ENCODE peak calls at places on chromosomes 3 and 15, in ten cellular contexts. One of them, this sample, is unnamed.

GRCh38 chr3:193767353-193768068 is 174.5 kb downstream of the OPA1 start:
- DNase-seq in AG09309: no peak
- DNase-seq in choroid plexus epithelial cell: no peak
- DNase-seq in HepG2: no peak
- DNase-seq in cardiac muscle cell: no peak
- DNase-seq in pancreas: no peak
- DNase-seq in GM10248: no peak
- DNase-seq in AG10803: no peak
- DNase-seq in foreskin fibroblast: no peak
- DNase-seq in IMR-90: no peak
- DNase-seq in this sample: no peak

GRCh38 chr3:100518983-100519382 is 26.6 kb downstream of the TMEM45A start:
- DNase-seq in AG10803: peak
- DNase-seq in foreskin fibroblast: no peak
- DNase-seq in IMR-90: peak
- DNase-seq in AG09309: no peak
- DNase-seq in choroid plexus epithelial cell: peak
- DNase-seq in cardiac muscle cell: no peak
- DNase-seq in HepG2: no peak
- DNase-seq in pancreas: no peak
- DNase-seq in GM10248: no peak
- DNase-seq in this sample: peak

GRCh38 chr3:46935168-46935858 is 41.2 kb downstream of the CCDC12 start:
- DNase-seq in IMR-90: peak
- DNase-seq in cardiac muscle cell: peak
- DNase-seq in AG09309: peak
- DNase-seq in foreskin fibroblast: peak
- DNase-seq in GM10248: no peak
- DNase-seq in pancreas: peak
- DNase-seq in AG10803: peak
- DNase-seq in HepG2: peak
- DNase-seq in choroid plexus epithelial cell: peak
- DNase-seq in this sample: peak

GRCh38 chr3:191385101-191385500 is 54.8 kb upstream of the UTS2B start:
- DNase-seq in cardiac muscle cell: no peak
- DNase-seq in foreskin fibroblast: no peak
- DNase-seq in choroid plexus epithelial cell: no peak
- DNase-seq in IMR-90: no peak
- DNase-seq in HepG2: no peak
- DNase-seq in AG10803: peak
- DNase-seq in pancreas: no peak
- DNase-seq in AG09309: no peak
- DNase-seq in GM10248: no peak
- DNase-seq in this sample: no peak

GRCh38 chr3:61877359-61877770 is 316.0 kb downstream of the PTPRG start:
- DNase-seq in cardiac muscle cell: no peak
- DNase-seq in HepG2: peak
- DNase-seq in foreskin fibroblast: no peak
- DNase-seq in GM10248: peak
- DNase-seq in choroid plexus epithelial cell: peak
- DNase-seq in pancreas: no peak
- DNase-seq in IMR-90: no peak
- DNase-seq in AG10803: peak
- DNase-seq in AG09309: peak
- DNase-seq in this sample: peak

GRCh38 chr3:116440196-116440595 is 5.1 kb downstream of the LSAMP start:
- DNase-seq in foreskin fibroblast: peak
- DNase-seq in GM10248: no peak
- DNase-seq in HepG2: no peak
- DNase-seq in IMR-90: peak
- DNase-seq in AG10803: peak
- DNase-seq in pancreas: no peak
- DNase-seq in cardiac muscle cell: no peak
- DNase-seq in AG09309: no peak
- DNase-seq in choroid plexus epithelial cell: peak
- DNase-seq in this sample: peak

GRCh38 chr3:192194081-192194480 is 533.3 kb downstream of the FGF12 start:
- DNase-seq in choroid plexus epithelial cell: no peak
- DNase-seq in AG10803: no peak
- DNase-seq in IMR-90: no peak
- DNase-seq in HepG2: no peak
- DNase-seq in cardiac muscle cell: no peak
- DNase-seq in pancreas: no peak
- DNase-seq in GM10248: no peak
- DNase-seq in foreskin fibroblast: no peak
- DNase-seq in AG09309: no peak
- DNase-seq in this sample: no peak

GRCh38 chr15:31456329-31457060 is 129.9 kb downstream of the KLF13 start:
- DNase-seq in cardiac muscle cell: no peak
- DNase-seq in IMR-90: no peak
- DNase-seq in pancreas: no peak
- DNase-seq in choroid plexus epithelial cell: no peak
- DNase-seq in AG10803: no peak
- DNase-seq in GM10248: no peak
- DNase-seq in AG09309: no peak
- DNase-seq in foreskin fibroblast: no peak
- DNase-seq in HepG2: no peak
- DNase-seq in this sample: no peak

GRCh38 chr3:58470363-58471024 is 21.4 kb upstream of the KCTD6 start:
- DNase-seq in choroid plexus epithelial cell: no peak
- DNase-seq in AG10803: no peak
- DNase-seq in HepG2: peak
- DNase-seq in cardiac muscle cell: no peak
- DNase-seq in AG09309: no peak
- DNase-seq in foreskin fibroblast: no peak
- DNase-seq in GM10248: no peak
- DNase-seq in pancreas: no peak
- DNase-seq in IMR-90: no peak
- DNase-seq in this sample: no peak

DNA sequence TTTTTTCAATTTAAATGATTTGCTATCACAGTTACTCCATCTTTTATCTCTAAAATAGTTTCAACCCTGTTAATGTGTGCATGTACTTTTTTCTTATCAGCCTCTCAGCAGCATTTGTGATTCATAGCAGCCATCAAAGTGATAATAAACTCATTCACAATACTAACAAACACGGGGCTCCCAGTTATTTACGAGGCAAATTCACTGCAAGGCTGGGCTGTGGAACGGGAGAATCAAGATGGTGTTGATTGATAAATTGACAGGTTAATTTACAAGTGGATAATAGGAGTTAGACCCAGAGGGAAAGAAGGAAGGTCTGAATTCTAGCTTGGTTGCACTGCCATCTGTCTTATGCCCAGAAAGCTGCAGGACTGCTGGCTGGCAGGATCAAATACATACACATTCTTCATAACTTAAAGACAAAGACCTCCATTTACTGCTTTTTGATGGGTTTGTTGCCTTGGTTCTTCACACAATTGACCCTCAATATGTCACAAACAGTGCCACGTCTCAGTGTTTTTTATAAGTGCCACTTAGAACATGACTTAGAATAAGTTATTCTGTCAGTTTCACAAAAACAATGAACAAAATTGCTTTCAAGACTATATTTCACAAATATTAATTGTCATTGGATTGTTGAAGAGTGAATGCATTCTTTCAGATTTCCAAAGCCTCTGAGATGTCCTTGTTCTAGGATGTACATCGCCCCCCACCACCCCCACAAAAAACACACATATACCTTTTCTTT is 562.8 kb downstream of the NR2F2 start:
- DNase-seq in AG09309: no peak
- DNase-seq in GM10248: no peak
- DNase-seq in pancreas: no peak
- DNase-seq in IMR-90: no peak
- DNase-seq in AG10803: no peak
- DNase-seq in cardiac muscle cell: peak
- DNase-seq in foreskin fibroblast: no peak
- DNase-seq in choroid plexus epithelial cell: peak
- DNase-seq in HepG2: no peak
- DNase-seq in this sample: peak
- TF ChIP-seq CTCF in AG09309: no peak
- TF ChIP-seq CTCF in GM10248: peak
- TF ChIP-seq CTCF in pancreas: peak
- TF ChIP-seq CTCF in IMR-90: no peak
- TF ChIP-seq CTCF in AG10803: peak
- TF ChIP-seq CTCF in cardiac muscle cell: peak
- TF ChIP-seq CTCF in foreskin fibroblast: no peak
- TF ChIP-seq CTCF in choroid plexus epithelial cell: peak
- TF ChIP-seq CTCF in HepG2: peak
- TF ChIP-seq CTCF in this sample: peak

GRCh38 chr3:39180546-39181346 is 11.6 kb downstream of the XIRP1 start:
- DNase-seq in choroid plexus epithelial cell: peak
- DNase-seq in cardiac muscle cell: peak
- DNase-seq in foreskin fibroblast: peak
- DNase-seq in HepG2: peak
- DNase-seq in IMR-90: peak
- DNase-seq in GM10248: peak
- DNase-seq in AG09309: no peak
- DNase-seq in pancreas: peak
- DNase-seq in AG10803: peak
- DNase-seq in this sample: peak
- TF ChIP-seq CTCF in choroid plexus epithelial cell: peak
- TF ChIP-seq CTCF in cardiac muscle cell: peak
- TF ChIP-seq CTCF in foreskin fibroblast: peak
- TF ChIP-seq CTCF in HepG2: peak
- TF ChIP-seq CTCF in IMR-90: peak
- TF ChIP-seq CTCF in GM10248: no peak
- TF ChIP-seq CTCF in AG09309: peak
- TF ChIP-seq CTCF in pancreas: peak
- TF ChIP-seq CTCF in AG10803: peak
- TF ChIP-seq CTCF in this sample: peak

GRCh38 chr3:48698891-48699290 is 13.2 kb upstream of the NCKIPSD start:
- DNase-seq in HepG2: no peak
- DNase-seq in choroid plexus epithelial cell: no peak
- DNase-seq in AG09309: no peak
- DNase-seq in cardiac muscle cell: no peak
- DNase-seq in foreskin fibroblast: no peak
- DNase-seq in AG10803: no peak
- DNase-seq in pancreas: no peak
- DNase-seq in IMR-90: no peak
- DNase-seq in GM10248: no peak
- DNase-seq in this sample: no peak

GRCh38 chr3:48700750-48701405 is 15.2 kb upstream of the NCKIPSD start:
- DNase-seq in AG09309: no peak
- DNase-seq in cardiac muscle cell: no peak
- DNase-seq in AG10803: no peak
- DNase-seq in IMR-90: no peak
- DNase-seq in pancreas: no peak
- DNase-seq in foreskin fibroblast: no peak
- DNase-seq in GM10248: no peak
- DNase-seq in HepG2: no peak
- DNase-seq in choroid plexus epithelial cell: no peak
- DNase-seq in this sample: no peak

GRCh38 chr3:48697952-48698351 is 12.2 kb upstream of the NCKIPSD start:
- DNase-seq in choroid plexus epithelial cell: no peak
- DNase-seq in IMR-90: no peak
- DNase-seq in AG10803: no peak
- DNase-seq in foreskin fibroblast: no peak
- DNase-seq in AG09309: no peak
- DNase-seq in cardiac muscle cell: no peak
- DNase-seq in HepG2: no peak
- DNase-seq in GM10248: no peak
- DNase-seq in pancreas: no peak
- DNase-seq in this sample: no peak

GRCh38 chr3:48707157-48707556 is 9.9 kb downstream of the IP6K2 start:
- DNase-seq in AG09309: no peak
- DNase-seq in AG10803: no peak
- DNase-seq in GM10248: no peak
- DNase-seq in IMR-90: no peak
- DNase-seq in cardiac muscle cell: no peak
- DNase-seq in HepG2: no peak
- DNase-seq in pancreas: no peak
- DNase-seq in choroid plexus epithelial cell: no peak
- DNase-seq in foreskin fibroblast: no peak
- DNase-seq in this sample: no peak

DNA sequence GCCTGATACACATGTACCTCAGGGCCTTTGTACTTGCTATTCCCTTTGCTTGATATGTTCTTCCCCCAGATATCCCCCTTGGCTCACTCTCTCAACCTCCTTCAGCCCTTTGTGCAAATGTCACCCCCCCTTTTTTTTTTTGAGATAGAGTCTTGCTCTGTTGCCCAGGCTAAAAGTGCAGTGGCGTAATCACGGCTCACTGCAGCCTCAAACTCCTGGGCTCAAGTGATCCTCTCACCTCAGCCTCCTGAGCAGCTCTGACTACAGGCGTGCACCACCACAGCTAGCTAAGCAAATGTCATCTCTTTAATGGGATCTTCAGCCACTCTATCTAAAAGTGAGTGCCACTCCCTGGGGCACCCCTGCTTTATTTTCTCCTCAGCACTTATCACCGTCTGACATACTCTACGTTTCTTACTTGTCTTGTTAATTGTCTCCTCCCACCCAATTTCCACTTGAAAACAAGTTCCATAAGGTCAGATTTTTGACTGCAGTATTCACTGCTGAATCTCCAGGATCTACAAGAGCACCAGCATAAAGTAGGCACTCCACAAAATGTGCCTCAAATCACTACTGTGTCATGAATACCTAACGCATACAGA is 14.6 kb downstream of the IP6K2 start:
- DNase-seq in GM10248: no peak
- DNase-seq in HepG2: no peak
- DNase-seq in cardiac muscle cell: no peak
- DNase-seq in foreskin fibroblast: no peak
- DNase-seq in choroid plexus epithelial cell: no peak
- DNase-seq in AG09309: no peak
- DNase-seq in pancreas: no peak
- DNase-seq in AG10803: no peak
- DNase-seq in IMR-90: no peak
- DNase-seq in this sample: no peak
- TF ChIP-seq CTCF in GM10248: no peak
- TF ChIP-seq CTCF in HepG2: no peak
- TF ChIP-seq CTCF in cardiac muscle cell: no peak
- TF ChIP-seq CTCF in foreskin fibroblast: no peak
- TF ChIP-seq CTCF in choroid plexus epithelial cell: no peak
- TF ChIP-seq CTCF in AG09309: no peak
- TF ChIP-seq CTCF in pancreas: no peak
- TF ChIP-seq CTCF in AG10803: no peak
- TF ChIP-seq CTCF in IMR-90: no peak
- TF ChIP-seq CTCF in this sample: no peak

DNA sequence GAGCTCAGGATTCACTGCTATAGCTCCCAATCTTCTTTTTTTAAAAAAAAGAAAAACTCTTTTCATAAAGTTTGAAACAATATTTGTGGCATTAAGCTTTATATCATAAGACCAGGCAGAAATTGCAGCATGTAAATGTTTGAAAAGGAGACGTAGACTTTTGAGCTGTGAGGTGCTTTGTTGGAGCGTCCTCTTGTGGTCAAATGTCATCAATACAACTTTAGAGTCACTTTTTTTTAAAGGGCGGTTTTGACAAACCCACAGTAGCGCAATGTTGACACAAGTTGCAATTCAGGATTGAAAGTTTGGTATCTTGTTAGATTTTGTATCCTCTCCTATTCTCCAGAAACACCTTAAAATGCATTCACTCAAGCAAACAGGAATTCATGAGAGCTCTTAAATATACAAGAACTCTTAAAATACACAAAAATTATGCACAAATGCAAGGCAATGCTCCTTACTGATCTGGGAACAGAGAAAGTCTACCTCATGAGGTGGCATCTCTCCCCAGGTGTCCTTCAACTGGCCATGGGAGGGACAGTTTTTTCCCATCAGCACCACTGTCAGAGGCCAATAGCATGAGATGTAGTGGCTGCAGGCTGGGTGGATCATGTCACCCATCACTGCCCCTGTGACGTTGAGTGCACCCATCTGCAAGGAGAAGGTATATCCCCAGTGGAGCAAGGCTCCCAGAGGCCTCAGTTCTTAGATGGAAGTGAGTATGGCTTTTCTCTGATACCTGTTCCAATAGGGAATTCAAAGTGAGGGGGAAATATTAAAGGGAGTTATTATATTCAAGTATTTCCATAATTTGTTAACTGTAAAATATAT is 70.7 kb downstream of the ANXA2 start:
- DNase-seq in foreskin fibroblast: no peak
- DNase-seq in IMR-90: peak
- DNase-seq in pancreas: no peak
- DNase-seq in HepG2: peak
- DNase-seq in cardiac muscle cell: peak
- DNase-seq in AG10803: peak
- DNase-seq in AG09309: peak
- DNase-seq in GM10248: peak
- DNase-seq in choroid plexus epithelial cell: peak
- DNase-seq in this sample: peak
- TF ChIP-seq CTCF in foreskin fibroblast: peak
- TF ChIP-seq CTCF in IMR-90: peak
- TF ChIP-seq CTCF in pancreas: peak
- TF ChIP-seq CTCF in HepG2: peak
- TF ChIP-seq CTCF in cardiac muscle cell: peak
- TF ChIP-seq CTCF in AG10803: peak
- TF ChIP-seq CTCF in AG09309: peak
- TF ChIP-seq CTCF in GM10248: peak
- TF ChIP-seq CTCF in choroid plexus epithelial cell: peak
- TF ChIP-seq CTCF in this sample: peak